ENCODE peak calls at places on chromosomes 11 and 22, in five cellular contexts. V is neural progenitor cell, N is mammary epithelial cell, W is lung, P is adrenal gland. K is an unnamed sample. For H3K9me3, the result is how much of the 10 kb centered on the place peaks cover.

GRCh38 chr11:19511066-19511412 is 201.6 kb upstream of the NAV2 start:
- DNase-seq in V (no peak), N (no peak), W (no peak), P (no peak), K (no peak)

GRCh38 chr22:27794244-27794643 is 7.3 kb downstream of the MN1 start:
- DNase-seq in V (peak), P (no peak), N (no peak), W (no peak), K (no peak)

GRCh38 chr11:110797453-110797852 is 85.2 kb upstream of the ARHGAP20 start:
- DNase-seq in N (peak), W (no peak), V (no peak), P (no peak), K (no peak)

GRCh38 chr11:83779876-83780275 is 493.7 kb upstream of the CCDC90B start:
- DNase-seq in N (no peak), V (no peak), P (no peak), W (no peak), K (no peak)

GRCh38 chr11:120801801-120802689 is 221.9 kb upstream of the TBCEL start:
- DNase-seq in W (peak), N (peak), V (peak), P (peak), K (peak)

GRCh38 chr11:117911694-117912093 is 17.5 kb downstream of the TMPRSS13 start:
- DNase-seq in P (no peak), V (no peak), W (no peak), N (no peak), K (no peak)

GRCh38 chr11:29641201-29641600 is 375.6 kb downstream of the KCNA4 start:
- DNase-seq in N (peak), W (no peak), V (no peak), P (no peak), K (no peak)

GRCh38 chr22:31753005-31753633 is 700 bp upstream of the DEPDC5 start:
- DNase-seq in N (no peak), P (peak), V (peak), W (peak), K (peak)

GRCh38 chr22:47543447-47543846 is 781.0 kb downstream of the TBC1D22A start:
- DNase-seq in P (no peak), W (peak), N (no peak), V (no peak), K (no peak)

GRCh38 chr22:44881624-44882023 is 128.2 kb downstream of the PHF21B start:
- DNase-seq in V (no peak), W (no peak), N (no peak), P (no peak), K (no peak)

GRCh38 chr11:128057786-128058395 is 529.5 kb downstream of the ETS1 start:
- DNase-seq in P (no peak), V (no peak), N (no peak), W (no peak), K (no peak)

GRCh38 chr11:117315285-117316196 is 515 bp downstream of the BACE1 start:
- DNase-seq in N (no peak), W (no peak), P (peak), V (no peak), K (no peak)

GRCh38 chr22:40874016-40874415 is 12.1 kb upstream of the DNAJB7 start:
- DNase-seq in N (no peak), W (no peak), V (no peak), P (no peak), K (no peak)

GRCh38 chr11:83801799-83802198 is 515.6 kb upstream of the CCDC90B start:
- DNase-seq in P (no peak), W (no peak), V (no peak), N (no peak), K (no peak)

GRCh38 chr11:95924414-95924760 is 480 bp upstream of the MTMR2 start:
- DNase-seq in W (no peak), P (no peak), N (peak), V (no peak), K (no peak)

GRCh38 chr11:61769169-61769920 is 16.9 kb downstream of the MYRF start:
- DNase-seq in V (peak), W (no peak), N (no peak), P (no peak), K (peak)

GRCh38 chr11:127627629-127628462 is 627.3 kb upstream of the KIRREL3 start:
- DNase-seq in W (no peak), V (no peak), P (no peak), N (peak), K (no peak)

GRCh38 chr22:46612904-46613605 is 7.1 kb upstream of the GRAMD4 start:
- DNase-seq in N (no peak), V (no peak), W (no peak), P (no peak), K (no peak)

GRCh38 chr11:119470316-119471266 is 47.6 kb upstream of the THY1 start:
- DNase-seq in P (no peak), W (no peak), N (peak), V (no peak), K (no peak)

GRCh38 chr11:47104337-47104950 is 72.2 kb downstream of the ARFGAP2 start:
- DNase-seq in V (peak), P (no peak), W (no peak), N (no peak), K (peak)

GRCh38 chr11:115322553-115323203 is 181.5 kb downstream of the CADM1 start:
- DNase-seq in N (no peak), P (no peak), W (no peak), V (no peak), K (no peak)

GRCh38 chr22:47098554-47098953 is 336.1 kb downstream of the TBC1D22A start:
- DNase-seq in W (no peak), V (no peak), N (no peak), P (no peak), K (no peak)

GRCh38 chr22:32591620-32592019 is 117.0 kb downstream of the FBXO7 start:
- DNase-seq in W (no peak), P (no peak), N (no peak), V (no peak), K (no peak)

GRCh38 chr11:17811416-17811815 is 76.8 kb downstream of the KCNC1 start:
- DNase-seq in P (no peak), V (no peak), W (no peak), N (no peak), K (no peak)

GRCh38 chr11:71080239-71081097 is 171.9 kb downstream of the SHANK2 start:
- DNase-seq in V (peak), P (peak), N (peak), W (peak), K (peak)

GRCh38 chr11:71076525-71077304 is 175.7 kb downstream of the SHANK2 start:
- DNase-seq in N (no peak), W (no peak), V (no peak), P (no peak), K (no peak)

GRCh38 chr11:71079795-71080194 is 172.6 kb downstream of the SHANK2 start:
- DNase-seq in V (no peak), N (no peak), W (no peak), P (no peak), K (no peak)

GRCh38 chr11:71076021-71076420 is 176.4 kb downstream of the SHANK2 start:
- DNase-seq in P (no peak), V (no peak), N (no peak), W (no peak), K (no peak)

DNA sequence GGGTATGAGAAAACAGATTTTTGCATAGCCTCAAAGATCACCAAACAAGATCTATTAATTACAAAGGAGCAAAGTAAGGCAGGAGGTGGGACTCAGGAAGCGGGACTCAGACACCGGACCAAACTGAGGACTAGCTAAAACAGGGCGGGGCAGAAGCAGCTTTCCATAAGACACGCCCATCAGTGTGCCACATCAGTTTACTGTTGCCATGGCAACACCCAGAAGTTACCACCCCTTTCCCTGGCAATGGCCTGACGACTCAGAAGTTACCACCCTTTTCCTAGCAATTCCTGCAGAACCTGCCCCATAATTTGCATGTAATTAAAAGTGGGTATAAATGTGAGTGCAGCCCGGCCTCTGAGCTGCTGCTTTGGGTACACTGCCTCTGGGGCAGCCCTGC is 173.9 kb downstream of the SHANK2 start:
- DNase-seq in W (no peak), P (no peak), N (peak), V (no peak), K (peak)
- H3K9me3 ChIP-seq in W (under half), P (under half), N (under half), V (under half), K (under half)

DNA sequence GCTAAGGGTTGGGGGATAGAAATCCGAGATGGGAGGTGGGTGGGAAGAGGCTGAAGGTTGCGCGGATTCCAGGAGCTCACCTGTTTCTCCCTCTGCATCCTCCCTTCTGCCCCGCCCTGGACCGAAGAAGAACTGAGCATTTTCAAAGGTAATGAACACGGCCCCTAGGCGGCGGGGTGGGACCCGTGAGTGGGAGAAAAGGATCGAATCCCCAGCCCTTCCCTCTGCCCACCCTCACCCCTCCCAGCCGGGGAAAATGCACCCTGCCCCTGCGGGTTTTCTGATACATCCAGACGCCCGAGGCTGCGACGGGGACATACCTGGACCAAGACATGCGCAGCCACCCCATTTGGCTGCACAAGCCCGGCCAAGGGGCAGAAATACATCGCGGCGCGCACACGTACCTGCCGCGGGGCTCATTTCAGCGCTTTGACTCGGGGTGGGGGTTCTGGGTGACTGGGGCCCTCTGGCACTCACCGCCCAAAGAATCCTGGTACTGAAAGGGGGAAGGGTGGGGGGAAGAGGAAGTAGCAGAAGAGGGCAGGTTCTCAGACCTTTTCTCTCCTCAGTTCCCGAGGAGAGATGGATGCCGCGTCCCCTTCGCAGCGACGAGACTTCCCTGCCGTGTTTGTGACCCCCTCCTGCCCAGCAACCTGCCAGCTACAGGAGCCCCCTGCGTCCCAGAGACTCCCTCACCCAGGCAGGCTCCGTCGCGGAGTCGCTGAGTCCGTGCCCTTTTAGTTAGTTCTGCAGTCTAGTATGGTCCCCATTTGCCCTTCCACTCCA is 6.0 kb downstream of the VSIG2 start:
- DNase-seq in V (peak), N (no peak), W (no peak), P (no peak), K (peak)
- H3K4me3 ChIP-seq in V (peak), N (no peak), W (peak), P (peak), K (peak)

GRCh38 chr11:33257897-33258630 is 883 bp downstream of the HIPK3 start:
- DNase-seq in P (peak), N (peak), V (peak), W (peak), K (peak)
- TF ChIP-seq CTCF in P (peak), N (peak), V (peak), W (no peak), K (peak)

GRCh38 chr11:14331476-14332136 is 27.4 kb downstream of the RRAS2 start:
- DNase-seq in P (no peak), V (no peak), W (no peak), N (no peak), K (no peak)
- H3K9me3 ChIP-seq in P (under half), V (under half), W (under half), N (under half), K (under half)

DNA sequence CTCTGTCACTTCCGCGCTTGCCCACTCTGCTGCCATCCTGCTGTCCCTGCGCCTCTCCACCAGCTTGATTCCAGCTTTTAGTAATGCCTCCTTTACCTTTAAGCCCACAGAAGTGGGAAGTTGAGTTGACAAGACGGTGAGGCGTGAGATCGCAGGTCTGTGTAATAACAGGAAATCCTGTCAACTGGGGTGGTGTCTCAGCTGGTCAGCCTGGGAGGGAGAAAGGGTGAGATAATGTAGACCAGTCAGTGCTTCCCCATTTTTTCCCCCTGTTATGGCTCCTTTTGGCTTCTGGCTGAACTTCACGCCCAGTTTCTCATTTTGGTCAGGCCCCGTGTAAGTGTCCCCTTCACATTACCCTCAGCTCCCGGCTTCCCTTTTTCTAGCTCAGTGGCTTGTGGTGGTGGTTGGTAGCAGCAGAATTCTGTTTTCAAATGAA is 98.9 kb downstream of the TRAF6 start:
- DNase-seq in V (no peak), P (no peak), W (peak), N (no peak), K (no peak)
- H3K4me3 ChIP-seq in V (no peak), P (no peak), W (no peak), N (no peak), K (no peak)

GRCh38 chr11:114256176-114256897 is 39.9 kb upstream of the NNMT start:
- DNase-seq in W (no peak), V (peak), N (no peak), P (no peak), K (no peak)

GRCh38 chr11:114258696-114259095 is 37.5 kb upstream of the NNMT start:
- DNase-seq in V (no peak), P (no peak), N (no peak), W (no peak), K (no peak)

GRCh38 chr11:114259124-114259526 is 37.1 kb upstream of the NNMT start:
- DNase-seq in N (no peak), V (no peak), W (no peak), P (no peak), K (no peak)

GRCh38 chr11:114256898-114257286 is 39.3 kb upstream of the NNMT start:
- DNase-seq in P (no peak), N (no peak), W (no peak), V (no peak), K (no peak)

DNA sequence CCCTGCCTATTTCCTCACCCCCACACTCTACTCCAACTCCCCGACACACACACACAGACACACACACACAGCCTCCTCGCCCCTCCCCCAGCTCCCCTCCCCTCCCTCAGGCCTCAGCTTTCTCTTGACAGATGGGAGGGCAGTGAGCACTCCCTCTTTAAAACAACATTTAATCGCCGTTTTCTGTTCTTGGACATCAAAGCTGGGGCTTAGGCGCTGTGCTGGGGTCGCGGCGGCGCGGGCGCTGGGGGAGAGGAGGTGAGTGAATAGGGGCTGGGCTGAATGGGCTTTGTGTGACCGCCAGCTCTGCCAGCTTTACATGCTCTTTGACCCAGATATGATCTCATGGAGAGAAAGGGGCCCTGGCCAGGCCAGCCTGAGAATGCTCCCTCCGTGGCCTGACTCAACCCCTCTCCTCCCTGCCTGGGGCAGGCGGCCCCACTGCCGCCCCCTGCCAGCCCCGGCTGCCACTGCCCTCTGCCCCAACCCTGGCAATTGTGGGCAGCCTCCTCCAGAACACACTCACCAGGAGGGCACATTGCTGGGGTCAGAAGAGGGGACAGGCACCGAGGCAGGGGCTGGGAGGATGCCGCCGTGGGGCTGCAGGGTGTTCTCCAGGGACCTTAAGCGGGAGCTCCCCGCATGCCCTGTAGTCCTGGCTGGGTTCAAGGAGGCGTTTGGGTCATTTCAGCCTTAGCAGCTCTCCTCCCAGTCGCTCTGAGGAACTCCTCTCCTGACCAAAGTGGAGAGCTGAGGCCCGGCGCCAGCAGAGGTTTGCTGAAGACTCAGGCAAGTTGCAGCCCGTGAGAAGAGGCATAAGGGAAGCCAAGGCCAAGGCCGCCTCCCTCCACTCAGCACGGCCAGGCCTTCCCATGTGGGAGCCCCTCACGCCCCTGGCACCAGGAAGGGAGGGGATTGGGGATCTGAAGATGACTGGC is 38.3 kb upstream of the NNMT start:
- DNase-seq in P (no peak), W (no peak), N (no peak), V (peak), K (peak)
- TF ChIP-seq CTCF in P (no peak), W (no peak), N (peak), V (peak), K (peak)

DNA sequence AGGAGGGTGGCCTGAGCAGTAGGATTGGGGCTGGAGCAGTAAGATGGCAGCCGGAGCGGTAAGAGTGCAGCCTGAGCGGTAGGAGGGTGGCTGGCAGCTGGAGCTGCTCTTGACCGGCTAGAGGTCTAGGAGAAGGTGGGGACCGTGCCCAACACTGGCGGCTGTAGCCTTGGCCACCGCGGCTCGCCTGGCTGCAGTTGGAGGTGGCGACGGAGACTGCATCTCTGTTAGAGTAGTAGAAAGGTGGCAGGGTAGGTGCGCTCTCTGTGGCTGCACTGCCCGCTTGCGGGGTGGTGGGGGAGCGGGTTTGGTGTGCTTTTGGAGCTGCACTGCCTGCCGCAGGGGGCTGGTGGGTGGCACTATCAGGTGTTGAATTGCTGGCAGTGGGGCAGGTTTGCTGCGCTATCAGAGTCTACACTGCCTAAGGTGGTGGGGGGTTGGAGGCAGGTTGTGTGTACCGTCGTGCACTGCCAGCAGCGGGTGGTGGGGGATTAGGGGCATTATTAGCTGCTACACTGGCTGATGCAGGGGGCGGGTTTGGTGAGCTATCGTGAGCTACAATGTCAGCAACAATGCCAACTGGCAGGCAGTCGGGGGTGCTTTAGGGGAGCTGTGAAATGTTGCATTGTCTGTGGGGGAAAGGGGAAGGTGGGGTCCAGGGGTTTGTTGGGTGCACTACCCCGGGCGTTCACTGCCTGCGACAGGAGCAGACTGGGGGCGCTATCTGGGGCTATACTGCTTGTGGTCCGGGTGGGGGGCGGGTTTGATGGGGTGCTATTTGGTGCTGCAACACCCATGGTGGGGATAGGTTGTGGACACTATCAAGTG is 4461.3 kb upstream of the OR11H1 start:
- DNase-seq in P (no peak), N (no peak), W (peak), V (no peak), K (no peak)
- H3K9me3 ChIP-seq in P (under half), N (under half), W (under half), V (under half), K (under half)

GRCh38 chr11:65793625-65794400 is 7.0 kb downstream of the OVOL1 start:
- DNase-seq in N (no peak), P (no peak), V (no peak), W (no peak), K (no peak)
- H3K4me3 ChIP-seq in N (no peak), P (no peak), V (no peak), W (no peak), K (no peak)

K was measured in Caco-2.